ENCODE peak calls at places on chromosomes 4 and X, in ten cellular contexts. P, M, R, L, W, J, T, Q, X and K are unnamed samples.

GRCh38 chr4:125938541-125938940 is 623.8 kb downstream of the FAT4 start:
- DNase-seq in P (peak), L (no peak), M (no peak), R (no peak), Q (no peak), J (no peak), W (no peak), T (no peak), X (no peak), K (no peak)

GRCh38 chrX:1507511-1508463 is 29.2 kb downstream of the P2RY8 start:
- DNase-seq in R (no peak), J (no peak), P (no peak), L (no peak), M (no peak), W (no peak), T (no peak), Q (no peak), X (no peak), K (no peak)

GRCh38 chr4:1321486-1321885 is 25.5 kb upstream of the UVSSA start:
- DNase-seq in R (no peak), T (no peak), P (no peak), J (no peak), Q (peak), X (no peak), M (peak), W (no peak), L (no peak), K (no peak)

GRCh38 chr4:85761803-85762202 is 286.9 kb downstream of the ARHGAP24 start:
- DNase-seq in M (peak), W (no peak), T (peak), P (peak), L (no peak), Q (peak), X (no peak), J (no peak), R (no peak), K (no peak)

GRCh38 chr4:6474705-6475457 is 2.5 kb upstream of the PPP2R2C start:
- DNase-seq in R (no peak), W (no peak), X (no peak), M (no peak), L (no peak), T (no peak), P (no peak), Q (no peak), J (no peak), K (no peak)

GRCh38 chrX:97374266-97374665 is 490.6 kb downstream of the RPA4 start:
- DNase-seq in Q (no peak), L (no peak), J (no peak), W (no peak), T (no peak), R (no peak), X (no peak), P (no peak), M (no peak), K (no peak)

GRCh38 chr4:189940178-189941004 is at the start of gene FRG1:
- DNase-seq in M (peak), Q (peak), R (peak), W (no peak), X (peak), P (peak), T (peak), J (peak), L (peak), K (peak)

GRCh38 chr4:124265701-124266100 is 446.8 kb downstream of the ANKRD50 start:
- DNase-seq in W (no peak), Q (no peak), P (peak), J (no peak), T (no peak), L (no peak), R (no peak), M (no peak), X (no peak), K (no peak)

GRCh38 chr4:138555584-138555983 is 313.4 kb upstream of the SLC7A11 start:
- DNase-seq in T (no peak), J (no peak), Q (no peak), L (no peak), X (no peak), R (no peak), W (peak), M (no peak), P (peak), K (no peak)

GRCh38 chr4:85740431-85740861 is 265.5 kb downstream of the ARHGAP24 start:
- DNase-seq in M (no peak), Q (no peak), T (no peak), L (no peak), X (no peak), W (no peak), R (no peak), J (no peak), P (no peak), K (no peak)

GRCh38 chrX:72115380-72115779 is 16.3 kb downstream of the RTL5 start:
- DNase-seq in L (no peak), M (no peak), J (no peak), W (no peak), Q (no peak), P (no peak), R (no peak), T (no peak), X (no peak), K (no peak)

GRCh38 chr4:95105112-95105511 is 347.4 kb downstream of the BMPR1B start:
- DNase-seq in T (no peak), P (no peak), R (no peak), W (no peak), J (no peak), M (no peak), Q (no peak), L (no peak), X (no peak), K (no peak)

GRCh38 chrX:52341493-52341892 is 27.3 kb upstream of the XAGE2 start:
- DNase-seq in P (no peak), L (no peak), X (no peak), W (no peak), J (no peak), T (no peak), R (no peak), Q (no peak), M (no peak), K (no peak)